ENCODE peak calls at places on chromosomes 3 and 15, in four cellular contexts. C, O, Q and Y are unnamed samples.

GRCh38 chr15:93987068-93987467 is 244.3 kb upstream of the MCTP2 start:
- DNase-seq in C (no peak), O (no peak), Q (no peak), Y (no peak)

GRCh38 chr15:45489690-45490238 is 32.8 kb downstream of the SLC30A4 start:
- DNase-seq in C (no peak), O (no peak), Q (no peak), Y (no peak)

GRCh38 chr3:193780810-193781472 is 187.9 kb downstream of the OPA1 start:
- DNase-seq in C (peak), O (peak), Q (peak), Y (no peak)

GRCh38 chr15:48936666-48937065 is 27.1 kb downstream of the SHC4 start:
- DNase-seq in C (no peak), O (no peak), Q (no peak), Y (no peak)

GRCh38 chr3:178420033-178420432 is 116.2 kb upstream of the KCNMB2 start:
- DNase-seq in C (no peak), O (no peak), Q (no peak), Y (no peak)

GRCh38 chr15:77040673-77041072 is 30.2 kb downstream of the TSPAN3 start:
- DNase-seq in C (no peak), O (no peak), Q (no peak), Y (no peak)

GRCh38 chr3:11776346-11776745 is 70.3 kb downstream of the TAMM41 start:
- DNase-seq in C (no peak), O (no peak), Q (peak), Y (no peak)

GRCh38 chr15:89088605-89089315 is 504 bp downstream of the ABHD2 start:
- DNase-seq in C (no peak), O (no peak), Q (no peak), Y (no peak)

GRCh38 chr15:84961707-84962106 is 19.9 kb upstream of the PDE8A start:
- DNase-seq in C (no peak), O (no peak), Q (no peak), Y (no peak)

GRCh38 chr15:58284293-58284692 is 146.1 kb downstream of the AQP9 start:
- DNase-seq in C (no peak), O (no peak), Q (peak), Y (no peak)

GRCh38 chr3:178507507-178508442 is 28.5 kb upstream of the KCNMB2 start:
- DNase-seq in C (no peak), O (no peak), Q (peak), Y (no peak)

GRCh38 chr3:132090921-132091320 is 56.1 kb upstream of the CPNE4 start:
- DNase-seq in C (no peak), O (no peak), Q (peak), Y (no peak)

GRCh38 chr3:151567477-151567876 is 106.6 kb upstream of the IGSF10 start:
- DNase-seq in C (no peak), O (no peak), Q (no peak), Y (no peak)

GRCh38 chr3:126666600-126667528 is 11.9 kb upstream of the TXNRD3 start:
- DNase-seq in C (no peak), O (no peak), Q (no peak), Y (no peak)

GRCh38 chr3:151584603-151585002 is 123.7 kb upstream of the IGSF10 start:
- DNase-seq in C (no peak), O (no peak), Q (peak), Y (no peak)

GRCh38 chr3:181868576-181868975 is 156.9 kb downstream of the SOX2 start:
- DNase-seq in C (no peak), O (no peak), Q (no peak), Y (no peak)

GRCh38 chr3:119600732-119601131 is 3.0 kb downstream of the PLA1A start:
- DNase-seq in C (no peak), O (no peak), Q (no peak), Y (no peak)

GRCh38 chr3:182683335-182684257 is 109.7 kb upstream of the ATP11B start:
- DNase-seq in C (peak), O (peak), Q (peak), Y (peak)

GRCh38 chr3:195254454-195255175 is 16.3 kb downstream of the XXYLT1 start:
- DNase-seq in C (no peak), O (no peak), Q (no peak), Y (no peak)

GRCh38 chr15:63502843-63503738 is 1.3 kb upstream of the USP3 start:
- DNase-seq in C (peak), O (peak), Q (peak), Y (peak)

GRCh38 chr3:123372789-123373534 is 75.9 kb downstream of the ADCY5 start:
- DNase-seq in C (no peak), O (no peak), Q (peak), Y (no peak)

GRCh38 chr3:113264741-113265140 is 53.4 kb downstream of the BOC start:
- DNase-seq in C (no peak), O (no peak), Q (no peak), Y (no peak)

GRCh38 chr3:149221783-149222517 is at the start of gene CP:
- DNase-seq in C (no peak), O (no peak), Q (no peak), Y (no peak)

GRCh38 chr3:71989165-71989564 is 204.2 kb upstream of the PROK2 start:
- DNase-seq in C (no peak), O (no peak), Q (peak), Y (no peak)

GRCh38 chr15:40508216-40508615 is 37.4 kb downstream of the CHST14 start:
- DNase-seq in C (no peak), O (no peak), Q (no peak), Y (no peak)

GRCh38 chr15:65540314-65540713 is 10.1 kb downstream of the HACD3 start:
- DNase-seq in C (no peak), O (no peak), Q (no peak), Y (no peak)